ENCODE peak calls at places on chromosomes 5 and 9, in seven cellular contexts. One of them, this sample, is unnamed.
A peak's percentile ranks its signal among the peaks of the same experiment; 100 is the strongest.

GRCh38 chr5:143350790-143351603 is 52.5 kb downstream of the NR3C1 start:
- DNase-seq in Calu3: no peak
- DNase-seq in heart right ventricle: no peak
- DNase-seq in mesothelial cell of epicardium: no peak
- DNase-seq in neural crest cell: no peak
- DNase-seq in left ventricle myocardium inferior: no peak
- DNase-seq in fibroblast of pulmonary artery: peak; percentile 87
- DNase-seq in this sample: no peak

GRCh38 chr5:143634689-143635088 is 177.3 kb upstream of the HMHB1 start:
- DNase-seq in heart right ventricle: no peak
- DNase-seq in left ventricle myocardium inferior: no peak
- DNase-seq in Calu3: no peak
- DNase-seq in mesothelial cell of epicardium: no peak
- DNase-seq in neural crest cell: no peak
- DNase-seq in fibroblast of pulmonary artery: no peak
- DNase-seq in this sample: no peak

GRCh38 chr5:132190161-132190817 is 37.4 kb downstream of the P4HA2 start:
- DNase-seq in heart right ventricle: peak; percentile 55
- DNase-seq in Calu3: peak; percentile 53
- DNase-seq in mesothelial cell of epicardium: no peak
- DNase-seq in neural crest cell: no peak
- DNase-seq in left ventricle myocardium inferior: no peak
- DNase-seq in fibroblast of pulmonary artery: peak; percentile 81
- DNase-seq in this sample: peak; percentile 28

GRCh38 chr5:116930628-116931027 is 356.0 kb upstream of the SEMA6A start:
- DNase-seq in mesothelial cell of epicardium: no peak
- DNase-seq in fibroblast of pulmonary artery: no peak
- DNase-seq in heart right ventricle: no peak
- DNase-seq in neural crest cell: no peak
- DNase-seq in Calu3: no peak
- DNase-seq in left ventricle myocardium inferior: no peak
- DNase-seq in this sample: no peak

GRCh38 chr9:14542071-14542470 is 151.2 kb downstream of the ZDHHC21 start:
- DNase-seq in mesothelial cell of epicardium: no peak
- DNase-seq in fibroblast of pulmonary artery: no peak
- DNase-seq in heart right ventricle: no peak
- DNase-seq in neural crest cell: no peak
- DNase-seq in Calu3: no peak
- DNase-seq in left ventricle myocardium inferior: no peak
- DNase-seq in this sample: no peak

GRCh38 chr9:136116360-136117098 is 2.1 kb downstream of the TMEM250 start:
- DNase-seq in mesothelial cell of epicardium: no peak
- DNase-seq in fibroblast of pulmonary artery: no peak
- DNase-seq in Calu3: no peak
- DNase-seq in neural crest cell: no peak
- DNase-seq in left ventricle myocardium inferior: no peak
- DNase-seq in heart right ventricle: no peak
- DNase-seq in this sample: no peak

GRCh38 chr5:9067129-9067528 is 478.7 kb downstream of the SEMA5A start:
- DNase-seq in fibroblast of pulmonary artery: no peak
- DNase-seq in neural crest cell: no peak
- DNase-seq in heart right ventricle: no peak
- DNase-seq in left ventricle myocardium inferior: no peak
- DNase-seq in mesothelial cell of epicardium: no peak
- DNase-seq in Calu3: no peak
- DNase-seq in this sample: no peak

GRCh38 chr5:135154197-135154596 is 120.2 kb upstream of the PITX1 start:
- DNase-seq in fibroblast of pulmonary artery: no peak
- DNase-seq in Calu3: no peak
- DNase-seq in left ventricle myocardium inferior: no peak
- DNase-seq in heart right ventricle: no peak
- DNase-seq in mesothelial cell of epicardium: no peak
- DNase-seq in neural crest cell: no peak
- DNase-seq in this sample: no peak

GRCh38 chr9:80552931-80553330 is 981.2 kb downstream of the TLE4 start:
- DNase-seq in mesothelial cell of epicardium: no peak
- DNase-seq in heart right ventricle: peak; percentile 4
- DNase-seq in left ventricle myocardium inferior: no peak
- DNase-seq in neural crest cell: no peak
- DNase-seq in fibroblast of pulmonary artery: peak; percentile 46
- DNase-seq in Calu3: no peak
- DNase-seq in this sample: no peak

GRCh38 chr5:149792963-149793362 is 62.9 kb downstream of the PPARGC1B start:
- DNase-seq in Calu3: no peak
- DNase-seq in left ventricle myocardium inferior: no peak
- DNase-seq in heart right ventricle: no peak
- DNase-seq in mesothelial cell of epicardium: no peak
- DNase-seq in fibroblast of pulmonary artery: no peak
- DNase-seq in neural crest cell: no peak
- DNase-seq in this sample: no peak

GRCh38 chr9:6197330-6197729 is 18.3 kb upstream of the IL33 start:
- DNase-seq in mesothelial cell of epicardium: no peak
- DNase-seq in heart right ventricle: peak; percentile 18
- DNase-seq in Calu3: no peak
- DNase-seq in neural crest cell: no peak
- DNase-seq in left ventricle myocardium inferior: no peak
- DNase-seq in fibroblast of pulmonary artery: peak; percentile 67
- DNase-seq in this sample: no peak

GRCh38 chr5:139654464-139654863 is 6.3 kb downstream of the CXXC5 start:
- DNase-seq in Calu3: no peak
- DNase-seq in heart right ventricle: no peak
- DNase-seq in fibroblast of pulmonary artery: no peak
- DNase-seq in left ventricle myocardium inferior: no peak
- DNase-seq in neural crest cell: no peak
- DNase-seq in mesothelial cell of epicardium: no peak
- DNase-seq in this sample: no peak

GRCh38 chr9:85185486-85186217 is 516.1 kb downstream of the NTRK2 start:
- DNase-seq in mesothelial cell of epicardium: no peak
- DNase-seq in left ventricle myocardium inferior: no peak
- DNase-seq in heart right ventricle: no peak
- DNase-seq in fibroblast of pulmonary artery: no peak
- DNase-seq in Calu3: no peak
- DNase-seq in neural crest cell: no peak
- DNase-seq in this sample: no peak

GRCh38 chr9:108444400-108445358 is 411.1 kb downstream of the ACTL7B start:
- DNase-seq in Calu3: peak; percentile 36
- DNase-seq in neural crest cell: no peak
- DNase-seq in left ventricle myocardium inferior: no peak
- DNase-seq in mesothelial cell of epicardium: no peak
- DNase-seq in heart right ventricle: no peak
- DNase-seq in fibroblast of pulmonary artery: peak; percentile 91
- DNase-seq in this sample: no peak

GRCh38 chr5:86986837-86987236 is 280.8 kb upstream of the RASA1 start:
- DNase-seq in left ventricle myocardium inferior: no peak
- DNase-seq in fibroblast of pulmonary artery: no peak
- DNase-seq in neural crest cell: no peak
- DNase-seq in mesothelial cell of epicardium: no peak
- DNase-seq in Calu3: no peak
- DNase-seq in heart right ventricle: no peak
- DNase-seq in this sample: no peak
- TF ChIP-seq CTCF in left ventricle myocardium inferior: no peak
- TF ChIP-seq CTCF in fibroblast of pulmonary artery: no peak
- TF ChIP-seq CTCF in neural crest cell: no peak
- TF ChIP-seq CTCF in mesothelial cell of epicardium: no peak
- TF ChIP-seq CTCF in Calu3: no peak
- TF ChIP-seq CTCF in heart right ventricle: no peak
- TF ChIP-seq CTCF in this sample: no peak

GRCh38 chr9:131837316-131837715 is 97.4 kb upstream of the RAPGEF1 start:
- DNase-seq in neural crest cell: no peak
- DNase-seq in Calu3: peak; percentile 14
- DNase-seq in left ventricle myocardium inferior: no peak
- DNase-seq in heart right ventricle: peak; percentile 33
- DNase-seq in fibroblast of pulmonary artery: no peak
- DNase-seq in mesothelial cell of epicardium: no peak
- DNase-seq in this sample: no peak
- TF ChIP-seq CTCF in neural crest cell: peak; percentile 14
- TF ChIP-seq CTCF in Calu3: no peak
- TF ChIP-seq CTCF in left ventricle myocardium inferior: peak; percentile 65
- TF ChIP-seq CTCF in heart right ventricle: peak; percentile 44
- TF ChIP-seq CTCF in fibroblast of pulmonary artery: no peak
- TF ChIP-seq CTCF in mesothelial cell of epicardium: no peak
- TF ChIP-seq CTCF in this sample: no peak

GRCh38 chr9:22035591-22036011 is 26.5 kb upstream of the CDKN2B start:
- DNase-seq in fibroblast of pulmonary artery: no peak
- DNase-seq in mesothelial cell of epicardium: no peak
- DNase-seq in heart right ventricle: no peak
- DNase-seq in Calu3: no peak
- DNase-seq in left ventricle myocardium inferior: no peak
- DNase-seq in neural crest cell: no peak
- DNase-seq in this sample: no peak

GRCh38 chr9:22040760-22041159 is 31.7 kb upstream of the CDKN2B start:
- DNase-seq in neural crest cell: no peak
- DNase-seq in mesothelial cell of epicardium: no peak
- DNase-seq in fibroblast of pulmonary artery: peak; percentile 51
- DNase-seq in Calu3: no peak
- DNase-seq in heart right ventricle: no peak
- DNase-seq in left ventricle myocardium inferior: no peak
- DNase-seq in this sample: no peak

GRCh38 chr9:22039258-22039657 is 30.2 kb upstream of the CDKN2B start:
- DNase-seq in neural crest cell: no peak
- DNase-seq in left ventricle myocardium inferior: no peak
- DNase-seq in fibroblast of pulmonary artery: peak; percentile 59
- DNase-seq in mesothelial cell of epicardium: no peak
- DNase-seq in heart right ventricle: no peak
- DNase-seq in Calu3: no peak
- DNase-seq in this sample: no peak

GRCh38 chr9:22036866-22037626 is 27.9 kb upstream of the CDKN2B start:
- DNase-seq in left ventricle myocardium inferior: no peak
- DNase-seq in Calu3: no peak
- DNase-seq in mesothelial cell of epicardium: no peak
- DNase-seq in neural crest cell: no peak
- DNase-seq in heart right ventricle: no peak
- DNase-seq in fibroblast of pulmonary artery: peak; percentile 67
- DNase-seq in this sample: no peak

DNA sequence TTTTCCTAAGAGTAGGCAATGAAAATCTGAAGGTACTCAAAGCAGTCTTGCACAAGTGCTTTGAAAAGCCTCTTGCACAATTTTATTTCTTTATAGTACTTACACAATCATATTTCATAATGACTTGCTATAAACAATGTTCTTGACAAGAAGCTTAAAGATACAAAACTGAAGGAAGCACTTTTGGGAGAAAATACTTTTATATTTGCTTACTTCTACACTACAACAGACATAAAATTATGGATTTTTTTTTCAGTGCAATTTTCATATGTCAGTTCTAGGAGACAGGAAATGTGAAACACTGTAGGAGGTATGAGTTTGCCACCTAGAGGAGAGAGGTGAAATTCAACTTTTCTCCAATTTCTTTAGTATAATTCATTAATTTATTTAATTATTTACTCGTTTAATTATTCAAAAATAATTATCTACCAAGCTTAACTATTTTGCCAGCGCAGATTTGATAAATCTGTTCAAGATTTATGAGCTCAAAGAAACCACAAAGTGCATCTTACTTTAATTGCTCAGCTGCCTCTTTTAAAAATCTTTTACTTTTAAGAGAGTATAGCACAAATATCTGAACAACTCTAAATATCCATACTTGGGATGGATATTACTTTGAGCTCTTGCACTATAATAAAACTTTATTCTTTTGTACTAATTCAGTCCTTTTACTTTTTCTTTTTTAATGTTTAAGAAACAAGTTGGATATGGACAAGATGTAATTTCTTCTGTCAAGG is 29.0 kb upstream of the CDKN2B start:
- DNase-seq in left ventricle myocardium inferior: no peak
- DNase-seq in heart right ventricle: no peak
- DNase-seq in neural crest cell: no peak
- DNase-seq in Calu3: no peak
- DNase-seq in mesothelial cell of epicardium: no peak
- DNase-seq in fibroblast of pulmonary artery: peak; percentile 77
- DNase-seq in this sample: no peak
- TF ChIP-seq CTCF in left ventricle myocardium inferior: peak; percentile 64
- TF ChIP-seq CTCF in heart right ventricle: peak; percentile 57
- TF ChIP-seq CTCF in neural crest cell: peak; percentile 71
- TF ChIP-seq CTCF in Calu3: peak; percentile 32
- TF ChIP-seq CTCF in mesothelial cell of epicardium: no peak
- TF ChIP-seq CTCF in fibroblast of pulmonary artery: peak; percentile 55
- TF ChIP-seq CTCF in this sample: peak; percentile 29

GRCh38 chr9:82570226-82570625 is 492.7 kb downstream of the RASEF start:
- DNase-seq in fibroblast of pulmonary artery: no peak
- DNase-seq in heart right ventricle: no peak
- DNase-seq in left ventricle myocardium inferior: no peak
- DNase-seq in neural crest cell: no peak
- DNase-seq in Calu3: no peak
- DNase-seq in mesothelial cell of epicardium: no peak
- DNase-seq in this sample: no peak
- TF ChIP-seq CTCF in fibroblast of pulmonary artery: no peak
- TF ChIP-seq CTCF in heart right ventricle: no peak
- TF ChIP-seq CTCF in left ventricle myocardium inferior: no peak
- TF ChIP-seq CTCF in neural crest cell: no peak
- TF ChIP-seq CTCF in Calu3: no peak
- TF ChIP-seq CTCF in mesothelial cell of epicardium: no peak
- TF ChIP-seq CTCF in this sample: no peak

GRCh38 chr5:169511708-169512107 is 71.9 kb upstream of the SPDL1 start:
- DNase-seq in neural crest cell: no peak
- DNase-seq in Calu3: no peak
- DNase-seq in heart right ventricle: no peak
- DNase-seq in left ventricle myocardium inferior: no peak
- DNase-seq in mesothelial cell of epicardium: no peak
- DNase-seq in fibroblast of pulmonary artery: no peak
- DNase-seq in this sample: no peak
- TF ChIP-seq CTCF in neural crest cell: peak; percentile 38
- TF ChIP-seq CTCF in Calu3: no peak
- TF ChIP-seq CTCF in heart right ventricle: no peak
- TF ChIP-seq CTCF in left ventricle myocardium inferior: no peak
- TF ChIP-seq CTCF in mesothelial cell of epicardium: no peak
- TF ChIP-seq CTCF in fibroblast of pulmonary artery: peak; percentile 22
- TF ChIP-seq CTCF in this sample: no peak

DNA sequence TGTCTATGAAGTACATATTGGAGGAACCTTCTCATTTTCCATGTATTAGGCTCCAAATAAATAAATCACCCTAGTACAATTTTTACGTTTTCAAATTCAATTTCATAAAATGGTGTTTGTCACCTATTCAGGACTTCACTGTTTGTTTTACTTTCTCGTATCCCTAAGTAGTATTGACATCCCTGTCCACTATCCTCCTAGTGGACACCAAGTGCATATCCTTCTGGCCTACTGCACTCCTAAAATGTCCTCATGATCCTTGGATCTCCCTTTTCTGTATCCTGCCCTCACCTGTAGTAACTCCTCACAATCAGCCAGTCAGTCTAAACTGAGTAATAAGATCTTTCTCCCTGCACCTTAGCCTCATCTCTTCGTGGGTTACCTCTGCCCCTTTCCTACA is 539.9 kb downstream of the DMRTA1 start:
- DNase-seq in Calu3: no peak
- DNase-seq in mesothelial cell of epicardium: no peak
- DNase-seq in heart right ventricle: no peak
- DNase-seq in neural crest cell: no peak
- DNase-seq in left ventricle myocardium inferior: no peak
- DNase-seq in fibroblast of pulmonary artery: no peak
- DNase-seq in this sample: no peak
- TF ChIP-seq CTCF in Calu3: no peak
- TF ChIP-seq CTCF in mesothelial cell of epicardium: no peak
- TF ChIP-seq CTCF in heart right ventricle: no peak
- TF ChIP-seq CTCF in neural crest cell: peak; percentile 40
- TF ChIP-seq CTCF in left ventricle myocardium inferior: no peak
- TF ChIP-seq CTCF in fibroblast of pulmonary artery: no peak
- TF ChIP-seq CTCF in this sample: no peak